ENCODE peak calls at places on chromosome 13, in five cellular contexts. Y, W, X, P and J are unnamed samples.

GRCh38 chr13:99422556-99423220 is 78.6 kb upstream of the TM9SF2 start:
- DNase-seq in W (no peak), P (no peak), Y (no peak), X (no peak), J (no peak)

GRCh38 chr13:43080199-43080598 is 56.8 kb downstream of the DNAJC15 start:
- DNase-seq in W (no peak), X (no peak), Y (no peak), P (no peak), J (no peak)

GRCh38 chr13:31038834-31039552 is 106.5 kb downstream of the TEX26 start:
- DNase-seq in P (no peak), Y (peak), W (no peak), X (peak), J (peak)

GRCh38 chr13:64278493-64278892 is 2862.8 kb upstream of the PCDH20 start:
- DNase-seq in W (no peak), P (no peak), X (no peak), Y (no peak), J (no peak)

GRCh38 chr13:94009696-94010095 is 469.8 kb downstream of the DCT start:
- DNase-seq in X (no peak), Y (no peak), P (no peak), W (no peak), J (no peak)

GRCh38 chr13:32115069-32115468 is 83.5 kb downstream of the FRY start:
- DNase-seq in W (no peak), P (no peak), Y (no peak), X (no peak), J (no peak)

GRCh38 chr13:50017819-50018218 is 2.6 kb downstream of the KCNRG start:
- DNase-seq in Y (no peak), P (no peak), W (no peak), X (no peak), J (no peak)

GRCh38 chr13:45042539-45042938 is 53.2 kb downstream of the GPALPP1 start:
- DNase-seq in P (no peak), W (no peak), Y (no peak), X (no peak), J (no peak)

GRCh38 chr13:105232403-105232802 is 1303.1 kb downstream of the EFNB2 start:
- DNase-seq in X (no peak), P (no peak), W (no peak), Y (no peak), J (no peak)

GRCh38 chr13:102567857-102568256 is 28.9 kb upstream of the TPP2 start:
- DNase-seq in W (no peak), P (no peak), Y (no peak), X (no peak), J (no peak)

GRCh38 chr13:108919036-108919907 is 289.9 kb downstream of the MYO16 start:
- DNase-seq in P (no peak), Y (no peak), X (no peak), W (no peak), J (no peak)

GRCh38 chr13:114004416-114005205 is 30.7 kb upstream of the C13orf46 start:
- DNase-seq in W (no peak), X (no peak), P (no peak), Y (no peak), J (no peak)

GRCh38 chr13:78714717-78715116 is 55.8 kb upstream of the OBI1 start:
- DNase-seq in P (no peak), Y (no peak), X (no peak), W (no peak), J (no peak)

GRCh38 chr13:88248393-88248792 is 577.2 kb downstream of the SLITRK5 start:
- DNase-seq in X (no peak), P (no peak), W (no peak), Y (no peak), J (no peak)

GRCh38 chr13:27383104-27383921 is 41.1 kb upstream of the GTF3A start:
- DNase-seq in P (no peak), W (no peak), Y (no peak), X (no peak), J (no peak)

GRCh38 chr13:73467103-73467502 is 408.3 kb downstream of the KLF5 start:
- DNase-seq in Y (no peak), W (no peak), X (no peak), P (no peak), J (no peak)

GRCh38 chr13:23025848-23026608 is 154.8 kb upstream of the SGCG start:
- DNase-seq in Y (no peak), P (no peak), W (no peak), X (no peak), J (no peak)

GRCh38 chr13:77584111-77584510 is 48.6 kb downstream of the SCEL start:
- DNase-seq in X (no peak), Y (no peak), P (no peak), W (no peak), J (no peak)

GRCh38 chr13:20717581-20718542 is 14.4 kb downstream of the IL17D start:
- DNase-seq in Y (no peak), X (no peak), P (no peak), W (no peak), J (no peak)

GRCh38 chr13:99431927-99432636 is 69.2 kb upstream of the TM9SF2 start:
- DNase-seq in P (no peak), Y (no peak), X (peak), W (no peak), J (no peak)

GRCh38 chr13:88303157-88303556 is 632.0 kb downstream of the SLITRK5 start:
- DNase-seq in W (no peak), Y (no peak), P (no peak), X (no peak), J (no peak)

GRCh38 chr13:62119739-62120700 is 704.4 kb upstream of the PCDH20 start:
- DNase-seq in Y (no peak), P (no peak), X (no peak), W (no peak), J (no peak)

GRCh38 chr13:72204291-72204690 is 337.3 kb upstream of the DACH1 start:
- DNase-seq in Y (no peak), W (no peak), P (no peak), X (no peak), J (no peak)

GRCh38 chr13:75704194-75704941 is 68.2 kb downstream of the LMO7 start:
- DNase-seq in W (no peak), X (no peak), P (no peak), Y (no peak), J (no peak)

GRCh38 chr13:103287659-103288058 is 221.4 kb upstream of the SLC10A2 start:
- DNase-seq in X (no peak), Y (no peak), P (no peak), W (no peak), J (no peak)

GRCh38 chr13:100537951-100538462 is 50.6 kb downstream of the GGACT start:
- DNase-seq in Y (no peak), P (no peak), X (no peak), W (no peak), J (no peak)

GRCh38 chr13:52158629-52159158 is 703 bp downstream of the NEK3 start:
- DNase-seq in Y (peak), W (peak), X (no peak), P (no peak), J (no peak)

GRCh38 chr13:46386426-46386995 is 541 bp downstream of the RUBCNL start:
- DNase-seq in Y (no peak), P (no peak), X (no peak), W (no peak), J (no peak)

GRCh38 chr13:49303533-49304252 is 56.0 kb downstream of the CDADC1 start:
- DNase-seq in X (no peak), Y (no peak), P (no peak), W (no peak), J (no peak)